ENCODE peak calls at places on chromosome 4, in ten cellular contexts. M is breast epithelium; H is AG08396; D is fibroblast of the aortic adventitia; I is NB4; Z is activated CD4-positive, alpha-beta T cell treated with anti-CD3 and anti-CD28 coated beads, Interleukin-2, amount 10 ng/mL, durations not matched to agents 7 days and 5 days; O is amniotic stem cell; J is T-cell; V is stimulated activated CD8-positive, alpha-beta memory T cell treated with anti-CD3 and anti-CD28 coated beads, Interleukin-15, amount 100 ng/mL, for 48 hours; G is NCI-H345. Q is an unnamed sample.

GRCh38 chr4:6250235-6250983 is 19.2 kb upstream of the WFS1 start:
- DNase-seq in D (peak), J (no peak), Z (peak), I (peak), G (peak), H (peak), M (no peak), O (peak), V (no peak), Q (no peak)

GRCh38 chr4:88629826-88630225 is 37.5 kb downstream of the HERC3 start:
- DNase-seq in H (no peak), I (no peak), O (no peak), D (peak), Z (no peak), M (no peak), G (no peak), J (no peak), V (no peak), Q (no peak)

GRCh38 chr4:137510866-137511265 is 21.4 kb downstream of the PCDH18 start:
- DNase-seq in H (peak), M (no peak), J (no peak), I (peak), G (peak), Z (no peak), O (peak), V (no peak), D (peak), Q (peak)

GRCh38 chr4:131370846-131371245 is 1778.2 kb upstream of the PCDH10 start:
- DNase-seq in M (no peak), H (no peak), V (no peak), I (no peak), O (no peak), Z (no peak), J (no peak), G (peak), D (no peak), Q (no peak)

GRCh38 chr4:123667496-123667895 is 270.9 kb downstream of the SPRY1 start:
- DNase-seq in M (no peak), H (no peak), O (no peak), D (peak), V (no peak), I (no peak), Z (no peak), G (no peak), J (no peak), Q (no peak)

GRCh38 chr4:99848576-99848975 is 31.9 kb downstream of the DAPP1 start:
- DNase-seq in V (no peak), J (no peak), G (no peak), H (no peak), M (no peak), O (no peak), D (no peak), Z (peak), I (no peak), Q (no peak)

GRCh38 chr4:87150498-87151261 is 69.7 kb downstream of the KLHL8 start:
- DNase-seq in G (peak), Z (peak), V (peak), M (no peak), D (peak), O (peak), H (peak), J (no peak), I (peak), Q (peak)

GRCh38 chr4:101711590-101712255 is 78.8 kb upstream of the BANK1 start:
- DNase-seq in D (no peak), J (no peak), H (no peak), O (no peak), Z (no peak), I (no peak), G (no peak), V (no peak), M (no peak), Q (no peak)

GRCh38 chr4:1365271-1366178 is 18.5 kb downstream of the UVSSA start:
- DNase-seq in M (peak), H (no peak), O (no peak), J (no peak), Z (no peak), G (peak), V (no peak), I (peak), D (no peak), Q (peak)

GRCh38 chr4:52856802-52857201 is 5.3 kb upstream of the RASL11B start:
- DNase-seq in J (no peak), V (no peak), I (peak), H (no peak), D (no peak), M (no peak), G (no peak), O (no peak), Z (peak), Q (no peak)

GRCh38 chr4:168978001-168978700 is 31.9 kb downstream of the CBR4 start:
- DNase-seq in M (no peak), D (peak), G (no peak), V (no peak), J (no peak), I (no peak), H (peak), Z (no peak), O (no peak), Q (no peak)

GRCh38 chr4:19317377-19317776 is 934.3 kb upstream of the SLIT2 start:
- DNase-seq in I (no peak), G (no peak), J (no peak), O (no peak), D (no peak), M (no peak), V (no peak), H (no peak), Z (no peak), Q (no peak)